ENCODE peak calls at places on chromosomes 11 and 22, in four cellular contexts. Q is GM12878, B is K562, Y is H1. X is an unnamed sample. For H3K4me1, the result is how much of the 10 kb centered on the place peaks cover.

GRCh38 chr11:36141595-36141994 is 147.6 kb downstream of the COMMD9 start:
- DNase-seq in Y (no peak), Q (no peak), B (no peak), X (no peak)

GRCh38 chr11:16981651-16982194 is 32.5 kb downstream of the PLEKHA7 start:
- DNase-seq in Y (peak), Q (no peak), B (no peak), X (peak)

GRCh38 chr11:93005239-93005638 is 35.8 kb downstream of the MTNR1B start:
- DNase-seq in Q (no peak), B (no peak), Y (no peak), X (no peak)

GRCh38 chr11:126011220-126011619 is 51.4 kb downstream of the CDON start:
- DNase-seq in B (peak), Y (no peak), Q (no peak), X (no peak)

GRCh38 chr11:10288881-10289764 is 4.9 kb downstream of the SBF2 start:
- DNase-seq in B (no peak), Y (no peak), Q (no peak), X (peak)

GRCh38 chr11:7597620-7598019 is 75.7 kb downstream of the CYB5R2 start:
- DNase-seq in B (no peak), Q (no peak), Y (no peak), X (no peak)

GRCh38 chr11:124463990-124464389 is 18.5 kb upstream of the OR8B8 start:
- DNase-seq in B (no peak), Q (no peak), Y (no peak), X (no peak)

GRCh38 chr11:34165786-34166557 is 60.5 kb downstream of the NAT10 start:
- DNase-seq in Y (no peak), Q (no peak), B (peak), X (no peak)

GRCh38 chr11:10418950-10419310 is 36.1 kb upstream of the AMPD3 start:
- DNase-seq in Y (no peak), B (no peak), Q (no peak), X (no peak)

GRCh38 chr11:84930863-84931262 is 696.3 kb downstream of the DLG2 start:
- DNase-seq in B (no peak), Q (no peak), Y (no peak), X (no peak)

GRCh38 chr11:131685906-131686305 is 315.5 kb downstream of the NTM start:
- DNase-seq in Y (no peak), B (no peak), Q (no peak), X (no peak)

GRCh38 chr22:35131423-35132050 is 65.6 kb downstream of the ISX start:
- DNase-seq in B (peak), Q (no peak), Y (no peak), X (no peak)

GRCh38 chr11:33055361-33055760 is 16.0 kb downstream of the TCP11L1 start:
- DNase-seq in Q (no peak), B (no peak), Y (no peak), X (no peak)

GRCh38 chr22:43226368-43226979 is 39.5 kb upstream of the TTLL12 start:
- DNase-seq in Y (peak), B (peak), Q (no peak), X (peak)

GRCh38 chr11:68956142-68956541 is 24.6 kb downstream of the MRGPRD start:
- DNase-seq in Y (no peak), Q (no peak), B (peak), X (no peak)

GRCh38 chr11:57313788-57314135 is 11.0 kb downstream of the TNKS1BP1 start:
- DNase-seq in Q (no peak), Y (no peak), B (no peak), X (no peak)

GRCh38 chr11:57313071-57313787 is 11.5 kb downstream of the TNKS1BP1 start:
- DNase-seq in Q (no peak), Y (no peak), B (no peak), X (no peak)

GRCh38 chr11:57315491-57315890 is 9.3 kb downstream of the TNKS1BP1 start:
- DNase-seq in Y (no peak), B (no peak), Q (no peak), X (no peak)

GRCh38 chr11:57316017-57316416 is 8.7 kb downstream of the TNKS1BP1 start:
- DNase-seq in Y (no peak), Q (no peak), B (no peak), X (no peak)

GRCh38 chr11:57314221-57314973 is 10.4 kb downstream of the TNKS1BP1 start:
- DNase-seq in B (no peak), Y (no peak), Q (no peak), X (no peak)
- H3K4me1 ChIP-seq in B (under half), Y (under half), Q (under half), X (under half)

GRCh38 chr22:36244522-36245391 is 5.4 kb upstream of the APOL2 start:
- DNase-seq in Q (no peak), Y (no peak), B (no peak), X (no peak)
- TF ChIP-seq CREB1 in Q (no peak), Y (no peak), B (no peak), X (no peak)

DNA sequence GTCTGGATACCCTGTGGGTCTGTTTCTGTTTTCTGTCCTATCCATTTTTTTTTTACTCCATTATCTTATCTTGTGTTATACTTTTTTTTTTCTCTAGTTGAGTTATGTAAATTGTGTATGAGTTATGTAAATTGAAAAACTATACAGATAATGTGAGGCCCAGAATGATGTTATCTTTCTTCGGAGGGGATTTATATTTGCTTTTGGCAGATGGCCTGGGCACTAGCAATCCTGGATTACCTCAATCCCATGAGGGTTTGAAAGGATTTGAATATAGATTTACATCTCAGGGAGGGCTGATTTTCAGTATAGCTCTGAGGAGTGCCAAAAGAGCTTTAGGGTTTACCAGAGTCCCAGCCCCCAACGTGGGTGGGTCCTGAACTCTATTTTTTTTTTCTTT is 71.0 kb downstream of the CSTPP1 start:
- DNase-seq in Y (no peak), B (no peak), Q (no peak), X (no peak)
- TF ChIP-seq ZNF274 in Y (no peak), B (no peak), Q (no peak), X (no peak)

GRCh38 chr11:70423523-70424505 is 25.5 kb downstream of the CTTN start:
- DNase-seq in Q (peak), B (peak), Y (no peak), X (peak)

GRCh38 chr11:70424765-70425164 is 26.4 kb downstream of the CTTN start:
- DNase-seq in Y (no peak), B (no peak), Q (peak), X (no peak)

GRCh38 chr11:70421123-70421522 is 22.8 kb downstream of the CTTN start:
- DNase-seq in Y (no peak), Q (no peak), B (no peak), X (no peak)

GRCh38 chr11:70420496-70420895 is 22.2 kb downstream of the CTTN start:
- DNase-seq in Y (no peak), Q (no peak), B (no peak), X (no peak)

GRCh38 chr11:70422692-70423522 is 24.6 kb downstream of the CTTN start:
- DNase-seq in B (no peak), Y (no peak), Q (no peak), X (no peak)
- H3K4me1 ChIP-seq in B (under half), Y (under half), Q (under half), X (under half)

GRCh38 chr11:25242928-25243327 is 746.1 kb downstream of the LUZP2 start:
- DNase-seq in Q (no peak), B (no peak), Y (no peak), X (no peak)
- TF ChIP-seq CREB1 in Q (no peak), B (no peak), Y (no peak), X (no peak)

X was measured in HepG2.